ENCODE peak calls at places on chromosomes 7 and 10, in four cellular contexts. W is RWPE1, Y is upper lobe of right lung, H is MM.1S. T is an unnamed sample.

GRCh38 chr7:142496545-142496991 is 238.7 kb upstream of the PRSS58 start:
- DNase-seq in Y (no peak), W (peak), H (peak), T (no peak)

GRCh38 chr10:34520084-34520483 is 295.0 kb downstream of the PARD3 start:
- DNase-seq in W (peak), Y (no peak), H (no peak), T (no peak)

GRCh38 chr10:68900427-68901105 is 549 bp upstream of the DDX50 start:
- DNase-seq in W (peak), Y (peak), H (no peak), T (no peak)

GRCh38 chr10:73494213-73494612 is 1.6 kb downstream of the PPP3CB start:
- DNase-seq in Y (no peak), H (no peak), W (no peak), T (no peak)

GRCh38 chr10:90813592-90814365 is 44.1 kb downstream of the HTR7 start:
- DNase-seq in H (no peak), Y (no peak), W (no peak), T (no peak)

GRCh38 chr10:102812213-102812876 is 24.9 kb downstream of the CYP17A1 start:
- DNase-seq in H (no peak), W (no peak), Y (no peak), T (no peak)

GRCh38 chr10:35533565-35533964 is 71.6 kb upstream of the GJD4 start:
- DNase-seq in H (no peak), Y (no peak), W (no peak), T (no peak)

GRCh38 chr10:97689637-97690036 is 2.6 kb upstream of the AVPI1 start:
- DNase-seq in H (no peak), Y (no peak), W (peak), T (peak)

GRCh38 chr7:34249192-34249591 is 343.9 kb downstream of the BMPER start:
- DNase-seq in H (no peak), W (no peak), Y (no peak), T (no peak)

GRCh38 chr7:21028186-21028989 is 241.7 kb upstream of the SP8 start:
- DNase-seq in W (no peak), H (no peak), Y (no peak), T (peak)

GRCh38 chr10:3400368-3400767 is 227.8 kb upstream of the PITRM1 start:
- DNase-seq in W (no peak), Y (no peak), H (no peak), T (no peak)

GRCh38 chr7:19369182-19369581 is 224.0 kb upstream of the FERD3L start:
- DNase-seq in Y (no peak), H (no peak), W (no peak), T (no peak)

GRCh38 chr7:95205821-95206220 is 118.5 kb downstream of the PON1 start:
- DNase-seq in W (peak), Y (no peak), H (no peak), T (no peak)

GRCh38 chr7:75953431-75953830 is 38.5 kb downstream of the POR start:
- DNase-seq in Y (no peak), W (no peak), H (no peak), T (no peak)

DNA sequence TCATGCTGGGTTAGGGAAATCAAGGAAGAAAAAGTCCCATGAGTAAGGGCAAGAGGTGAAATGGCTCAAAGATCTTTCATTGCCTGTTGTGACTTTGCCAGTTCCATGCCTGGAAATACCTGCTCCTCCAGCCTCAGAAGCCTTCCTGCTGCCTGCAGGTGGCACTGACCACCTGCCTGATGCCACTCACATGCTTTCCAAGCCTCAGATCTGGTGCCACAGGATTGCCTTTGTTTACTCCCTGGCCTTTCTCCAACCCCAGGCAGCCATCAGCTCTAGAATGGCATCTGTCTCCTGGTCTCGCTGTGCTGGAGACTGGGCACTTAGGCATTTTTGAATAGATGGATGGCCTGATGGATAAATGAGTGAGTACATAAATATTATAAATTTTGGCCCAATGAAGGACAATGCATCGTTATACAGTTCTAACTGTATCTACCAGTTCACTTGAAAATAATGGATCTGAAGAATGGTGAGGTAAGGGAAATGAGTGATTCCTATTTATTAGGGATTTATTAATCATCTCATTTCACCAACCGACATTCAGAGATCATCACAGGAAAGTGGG is 657.2 kb downstream of the INHBA start:
- DNase-seq in W (peak), H (no peak), Y (no peak), T (no peak)
- TF ChIP-seq CTCF in W (no peak), H (no peak), Y (peak), T (no peak)

GRCh38 chr7:111710839-111711380 is 148.6 kb upstream of the IMMP2L start:
- DNase-seq in H (no peak), W (no peak), Y (no peak), T (no peak)
- TF ChIP-seq CTCF in H (no peak), W (no peak), Y (no peak), T (no peak)

GRCh38 chr7:29461996-29462395 is 101.6 kb upstream of the PRR15 start:
- DNase-seq in W (no peak), Y (no peak), H (no peak), T (no peak)
- TF ChIP-seq CTCF in W (no peak), Y (no peak), H (no peak), T (no peak)

DNA sequence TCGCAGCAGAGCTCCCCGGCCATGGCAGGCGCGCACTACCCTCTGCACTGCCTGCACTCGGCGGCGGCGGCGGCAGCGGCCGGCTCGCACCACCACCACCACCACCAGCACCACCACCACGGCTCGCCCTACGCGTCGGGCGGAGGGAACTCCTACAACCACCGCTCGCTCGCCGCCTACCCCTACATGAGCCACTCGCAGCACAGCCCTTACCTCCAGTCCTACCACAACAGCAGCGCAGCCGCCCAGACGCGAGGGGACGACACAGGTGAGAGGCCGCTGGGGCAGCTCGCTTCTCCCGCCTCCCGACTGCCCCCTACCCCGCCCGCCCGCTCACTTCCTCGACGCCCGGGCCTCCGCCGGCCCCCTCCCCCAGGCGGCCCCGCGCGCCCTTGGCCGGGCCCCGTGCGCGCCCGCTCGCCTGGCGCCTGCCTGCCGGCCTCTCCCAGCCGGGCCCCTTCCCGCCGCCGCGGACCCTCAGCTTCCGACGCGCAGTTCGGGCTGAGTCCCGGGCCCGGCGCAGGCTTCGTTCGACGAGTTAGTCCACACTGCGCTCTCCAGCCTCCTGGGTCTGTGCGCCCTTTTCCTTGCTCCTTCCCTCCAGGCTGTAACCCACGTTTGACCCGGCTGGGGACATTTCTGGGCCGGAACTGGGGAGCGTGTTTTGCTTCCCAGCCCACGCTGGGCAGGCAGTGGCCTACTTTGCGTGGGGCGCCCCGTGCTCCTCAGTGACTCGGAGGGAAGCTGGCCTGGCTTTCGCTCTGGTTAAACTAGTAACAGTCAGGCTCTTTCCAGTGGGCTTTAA is 995 bp downstream of the DLX6 start:
- DNase-seq in Y (no peak), W (peak), H (peak), T (no peak)
- TF ChIP-seq CTCF in Y (no peak), W (no peak), H (no peak), T (no peak)

GRCh38 chr10:111035542-111035941 is 41.3 kb upstream of the ADRA2A start:
- DNase-seq in W (no peak), H (no peak), Y (no peak), T (no peak)

GRCh38 chr10:111034598-111035310 is 42.1 kb upstream of the ADRA2A start:
- DNase-seq in H (no peak), W (no peak), Y (no peak), T (no peak)

GRCh38 chr10:111039522-111039921 is 37.3 kb upstream of the ADRA2A start:
- DNase-seq in W (no peak), H (no peak), Y (no peak), T (no peak)

GRCh38 chr10:111037868-111038267 is 39.0 kb upstream of the ADRA2A start:
- DNase-seq in H (no peak), Y (no peak), W (peak), T (no peak)
- TF ChIP-seq CTCF in H (peak), Y (peak), W (no peak), T (no peak)

GRCh38 chr10:77252380-77252779 is 385.2 kb downstream of the KCNMA1 start:
- DNase-seq in W (no peak), H (no peak), Y (no peak), T (no peak)

GRCh38 chr10:77249901-77250459 is 387.6 kb downstream of the KCNMA1 start:
- DNase-seq in Y (no peak), H (no peak), W (no peak), T (no peak)

GRCh38 chr10:77253665-77254064 is 383.9 kb downstream of the KCNMA1 start:
- DNase-seq in W (no peak), Y (no peak), H (no peak), T (no peak)

GRCh38 chr10:77253037-77253436 is 384.6 kb downstream of the KCNMA1 start:
- DNase-seq in H (no peak), W (no peak), Y (no peak), T (no peak)

DNA sequence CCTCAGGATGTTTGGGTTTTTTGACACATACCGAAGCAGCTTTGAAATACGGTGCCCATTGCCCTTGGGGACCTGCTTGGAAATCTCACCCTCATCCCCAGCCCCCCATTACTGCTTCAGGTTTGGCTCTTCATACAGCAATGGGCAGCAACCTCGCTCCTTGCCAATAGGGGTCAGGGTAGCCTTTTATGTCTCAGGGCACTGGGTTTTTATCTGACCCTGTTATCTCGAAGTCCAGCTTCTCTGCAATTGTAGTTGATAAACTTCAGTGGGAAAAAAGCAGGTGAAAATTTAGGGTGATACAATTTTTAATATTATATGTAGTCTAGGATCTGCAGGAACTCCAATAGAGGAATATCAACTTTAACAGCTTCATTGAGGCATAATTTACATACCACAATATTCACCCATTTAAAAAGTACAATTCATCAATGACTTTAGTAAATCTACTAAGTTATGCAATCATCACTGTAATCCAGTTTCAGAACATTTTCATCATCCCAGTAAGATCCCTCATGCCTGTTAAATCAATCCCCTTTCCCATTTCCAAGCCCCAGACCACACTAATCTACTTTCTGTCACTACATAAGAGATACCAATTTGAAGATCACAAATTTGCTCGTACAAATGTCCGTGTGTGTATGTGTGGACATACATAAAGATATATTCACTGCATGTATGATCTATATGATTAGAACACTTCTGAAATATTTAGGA is 386.2 kb downstream of the KCNMA1 start:
- DNase-seq in H (peak), W (peak), Y (no peak), T (no peak)
- TF ChIP-seq CTCF in H (peak), W (peak), Y (peak), T (no peak)

DNA sequence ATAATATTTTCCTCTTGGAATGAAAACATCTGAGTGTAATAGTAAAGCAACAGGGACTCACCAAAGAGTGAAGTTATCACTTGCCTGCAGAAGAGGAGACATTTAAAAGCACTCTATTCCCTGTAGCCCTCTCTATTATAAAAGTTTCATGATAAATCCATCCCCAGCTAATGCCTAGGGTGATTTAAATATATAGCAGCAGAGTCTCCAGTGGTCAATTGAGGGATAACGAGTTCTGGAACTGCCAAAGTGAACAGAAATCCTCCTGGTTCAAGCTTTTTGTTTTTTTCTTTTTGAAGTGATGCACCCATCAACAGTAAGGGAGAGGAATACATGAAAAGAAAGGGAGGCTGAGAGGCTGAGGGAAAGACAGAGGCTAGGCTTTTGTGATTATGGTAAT is 87.3 kb downstream of the EVX1 start:
- DNase-seq in Y (no peak), W (peak), H (no peak), T (no peak)
- TF ChIP-seq CTCF in Y (no peak), W (peak), H (no peak), T (no peak)

GRCh38 chr10:29962451-29962850 is 96.9 kb downstream of the JCAD start:
- DNase-seq in W (no peak), Y (no peak), H (no peak), T (no peak)

GRCh38 chr10:29969255-29970011 is 90.0 kb downstream of the JCAD start:
- DNase-seq in Y (no peak), W (no peak), H (no peak), T (no peak)

GRCh38 chr10:29968556-29968955 is 90.8 kb downstream of the JCAD start:
- DNase-seq in Y (no peak), W (no peak), H (no peak), T (no peak)

GRCh38 chr10:29970012-29970396 is 89.4 kb downstream of the JCAD start:
- DNase-seq in W (no peak), H (no peak), Y (no peak), T (no peak)

GRCh38 chr10:29966269-29966668 is 93.1 kb downstream of the JCAD start:
- DNase-seq in W (no peak), H (no peak), Y (no peak), T (no peak)
- TF ChIP-seq CTCF in W (no peak), H (no peak), Y (no peak), T (no peak)

T was measured in tibial nerve.